ENCODE peak calls at places on chromosomes 13 and 19, in four cellular contexts. Z is brain microvascular endothelial cell, V is heart right ventricle, X is suprapubic skin. J is an unnamed sample.

GRCh38 chr13:79548886-79549285 is 67.9 kb downstream of the NDFIP2 start:
- DNase-seq in X (no peak), V (no peak), Z (no peak), J (no peak)

GRCh38 chr19:5718579-5719273 is 1.2 kb downstream of the LONP1 start:
- DNase-seq in V (no peak), Z (peak), X (no peak), J (no peak)

GRCh38 chr13:98656223-98656622 is 79.3 kb upstream of the STK24 start:
- DNase-seq in Z (no peak), V (no peak), X (no peak), J (no peak)

GRCh38 chr13:92196566-92197256 is 798.3 kb downstream of the GPC5 start:
- DNase-seq in X (no peak), Z (peak), V (no peak), J (no peak)

GRCh38 chr19:48806818-48807589 is 3.8 kb downstream of the BCAT2 start:
- DNase-seq in X (no peak), V (no peak), Z (no peak), J (no peak)

GRCh38 chr19:23384166-23384565 is 11.1 kb downstream of the ZNF91 start:
- DNase-seq in V (no peak), Z (no peak), X (no peak), J (no peak)

GRCh38 chr19:13689050-13689449 is 75.3 kb upstream of the MRI1 start:
- DNase-seq in X (no peak), V (no peak), Z (peak), J (no peak)

GRCh38 chr19:11787536-11787935 is 10.8 kb upstream of the ZNF491 start:
- DNase-seq in Z (no peak), X (no peak), V (no peak), J (no peak)

GRCh38 chr19:23762548-23762883 is 3.8 kb upstream of the ZNF681 start:
- DNase-seq in V (no peak), X (no peak), Z (no peak), J (no peak)

GRCh38 chr19:6705931-6706632 is 14.4 kb downstream of the C3 start:
- DNase-seq in Z (no peak), V (no peak), X (no peak), J (no peak)

GRCh38 chr13:106275441-106276032 is 259.9 kb downstream of the EFNB2 start:
- DNase-seq in V (no peak), Z (no peak), X (no peak), J (no peak)

GRCh38 chr13:114134944-114135610 is 2.7 kb upstream of the RASA3 start:
- DNase-seq in V (no peak), X (no peak), Z (no peak), J (no peak)

GRCh38 chr13:49540552-49540951 is 44.8 kb downstream of the PHF11 start:
- DNase-seq in Z (no peak), X (no peak), V (no peak), J (no peak)

GRCh38 chr19:1767464-1767933 is 14.2 kb downstream of the ONECUT3 start:
- DNase-seq in X (no peak), Z (no peak), V (peak), J (no peak)

GRCh38 chr19:54889566-54889965 is 15.5 kb downstream of the FCAR start:
- DNase-seq in V (no peak), X (no peak), Z (no peak), J (no peak)

GRCh38 chr13:88005188-88005587 is 334.0 kb downstream of the SLITRK5 start:
- DNase-seq in X (no peak), V (no peak), Z (no peak), J (no peak)

GRCh38 chr13:106407338-106407737 is 128.1 kb downstream of the EFNB2 start:
- DNase-seq in V (no peak), X (no peak), Z (no peak), J (no peak)

GRCh38 chr13:98405107-98405571 is 171.8 kb downstream of the STK24 start:
- DNase-seq in X (no peak), V (no peak), Z (no peak), J (no peak)

GRCh38 chr13:50893211-50893852 is 16.3 kb upstream of the RNASEH2B start:
- DNase-seq in V (no peak), X (no peak), Z (no peak), J (no peak)

GRCh38 chr13:112903606-112904195 is 65.3 kb upstream of the MCF2L start:
- DNase-seq in Z (no peak), X (peak), V (no peak), J (no peak)

GRCh38 chr13:30235206-30235605 is 72.1 kb downstream of the KATNAL1 start:
- DNase-seq in Z (no peak), V (no peak), X (no peak), J (no peak)

GRCh38 chr13:106318941-106319411 is 216.5 kb downstream of the EFNB2 start:
- DNase-seq in X (no peak), Z (peak), V (no peak), J (no peak)

GRCh38 chr13:41458187-41458938 is 1.0 kb downstream of the RGCC start:
- DNase-seq in Z (no peak), X (peak), V (peak), J (no peak)

GRCh38 chr19:18537431-18537830 is 5.9 kb downstream of the FKBP8 start:
- DNase-seq in X (no peak), Z (no peak), V (no peak), J (no peak)

GRCh38 chr13:110326263-110326904 is 19.3 kb downstream of the COL4A2 start:
- DNase-seq in V (no peak), Z (no peak), X (no peak), J (peak)
- H3K27ac ChIP-seq in V (peak), Z (peak), X (no peak), J (peak)

DNA sequence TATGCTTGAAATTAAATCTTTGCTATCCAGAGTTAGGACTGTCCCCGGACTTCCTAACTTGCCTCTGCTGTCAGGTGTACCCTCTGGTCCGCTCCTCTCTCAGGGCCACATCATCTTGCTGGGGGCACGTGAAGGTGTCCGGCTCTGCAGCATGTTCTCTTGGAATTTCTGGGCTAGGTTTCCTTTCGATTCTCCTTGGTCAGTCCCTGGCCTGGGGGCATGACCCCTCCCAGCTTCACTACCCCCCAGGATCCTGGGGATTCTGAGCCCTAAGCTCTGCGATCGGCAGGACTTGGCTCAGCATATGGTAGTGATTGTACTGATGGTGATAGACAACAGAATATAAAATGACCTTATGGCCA is 5.1 kb upstream of the GPI start:
- DNase-seq in V (no peak), Z (no peak), X (no peak), J (no peak)
- H3K4me3 ChIP-seq in V (peak), Z (no peak), X (peak), J (peak)

DNA sequence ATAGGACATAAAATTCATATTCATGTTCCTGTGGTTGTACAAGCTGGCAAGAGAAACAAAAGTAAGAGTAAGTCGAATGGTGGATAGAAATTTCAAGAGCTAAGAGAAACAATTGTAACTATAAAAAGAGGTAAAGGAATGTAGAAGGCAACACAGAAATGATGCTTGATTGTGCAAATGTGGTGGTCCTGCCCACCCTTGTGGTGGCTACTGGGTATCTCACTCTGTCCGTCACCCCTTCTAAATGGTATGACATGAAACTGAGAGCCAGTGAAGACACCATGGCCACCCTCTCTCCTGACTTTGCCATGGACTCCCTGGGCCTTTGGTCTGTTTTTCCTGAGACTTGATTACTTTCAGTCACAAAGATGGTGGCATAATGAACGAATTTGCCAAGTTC is 925.9 kb upstream of the SLITRK6 start:
- DNase-seq in X (no peak), Z (no peak), V (no peak), J (no peak)
- TF ChIP-seq CTCF in X (no peak), Z (peak), V (no peak), J (no peak)

DNA sequence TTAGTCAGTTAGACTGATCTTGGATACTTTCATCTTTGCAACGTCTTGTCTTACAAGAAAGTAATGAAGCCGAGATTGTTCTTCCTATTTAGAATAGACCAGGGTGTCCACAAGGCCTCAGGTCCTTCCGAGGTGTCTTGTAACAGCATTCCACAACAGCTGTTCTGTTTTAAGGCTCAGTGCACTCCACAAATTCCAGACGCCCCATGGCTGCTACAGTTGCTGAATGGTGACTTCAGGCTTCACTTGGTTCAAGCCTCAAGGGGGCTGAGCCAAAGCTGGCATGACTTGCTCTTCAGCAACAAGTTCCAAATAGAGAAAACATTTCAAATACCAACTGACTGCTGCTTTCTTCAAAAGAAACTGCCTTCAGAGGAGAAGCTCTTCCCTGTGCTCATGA is 143.4 kb downstream of the SHISA2 start:
- DNase-seq in Z (no peak), V (no peak), X (no peak), J (no peak)
- H3K27ac ChIP-seq in Z (no peak), V (no peak), X (no peak), J (no peak)

DNA sequence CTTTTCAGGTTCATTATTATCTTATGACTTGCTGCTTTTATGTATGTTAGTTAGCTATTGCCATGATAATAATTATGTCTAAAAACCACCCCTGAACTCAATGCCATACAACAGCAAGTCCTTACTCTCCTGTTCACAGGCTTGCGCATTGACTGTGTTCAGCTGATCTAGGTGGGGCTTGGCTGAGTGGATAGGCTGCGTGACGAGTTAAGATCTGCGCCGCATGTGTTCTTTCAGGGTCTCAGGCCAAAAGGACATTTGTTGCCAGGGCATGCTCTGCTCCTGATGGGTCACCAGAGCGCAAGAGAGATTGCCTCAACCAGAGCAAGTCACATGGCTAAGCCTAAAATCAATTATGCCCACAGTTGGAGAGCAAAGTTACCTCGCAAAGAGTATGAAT is 859 bp downstream of the ZNF568 start:
- DNase-seq in V (no peak), X (no peak), Z (peak), J (no peak)
- H3K4me3 ChIP-seq in V (peak), X (peak), Z (peak), J (peak)

DNA sequence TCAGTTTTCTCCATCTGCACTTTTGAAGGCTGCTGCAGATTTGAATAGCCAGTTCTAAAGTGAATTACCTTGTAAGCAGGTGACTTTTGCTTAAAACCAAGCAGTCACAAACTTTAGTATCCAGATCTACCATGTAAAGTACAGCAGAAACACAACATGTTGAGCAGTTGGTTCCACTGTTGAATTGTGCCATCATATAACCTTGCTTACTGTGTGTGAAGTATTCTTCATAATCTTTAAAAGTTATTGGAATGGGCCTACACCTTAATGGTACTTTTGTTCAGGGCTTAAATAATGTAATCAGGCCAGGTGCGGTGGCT is 23.2 kb upstream of the MTUS2 start:
- DNase-seq in Z (no peak), V (no peak), X (no peak), J (no peak)
- TF ChIP-seq CTCF in Z (no peak), V (no peak), X (no peak), J (no peak)

DNA sequence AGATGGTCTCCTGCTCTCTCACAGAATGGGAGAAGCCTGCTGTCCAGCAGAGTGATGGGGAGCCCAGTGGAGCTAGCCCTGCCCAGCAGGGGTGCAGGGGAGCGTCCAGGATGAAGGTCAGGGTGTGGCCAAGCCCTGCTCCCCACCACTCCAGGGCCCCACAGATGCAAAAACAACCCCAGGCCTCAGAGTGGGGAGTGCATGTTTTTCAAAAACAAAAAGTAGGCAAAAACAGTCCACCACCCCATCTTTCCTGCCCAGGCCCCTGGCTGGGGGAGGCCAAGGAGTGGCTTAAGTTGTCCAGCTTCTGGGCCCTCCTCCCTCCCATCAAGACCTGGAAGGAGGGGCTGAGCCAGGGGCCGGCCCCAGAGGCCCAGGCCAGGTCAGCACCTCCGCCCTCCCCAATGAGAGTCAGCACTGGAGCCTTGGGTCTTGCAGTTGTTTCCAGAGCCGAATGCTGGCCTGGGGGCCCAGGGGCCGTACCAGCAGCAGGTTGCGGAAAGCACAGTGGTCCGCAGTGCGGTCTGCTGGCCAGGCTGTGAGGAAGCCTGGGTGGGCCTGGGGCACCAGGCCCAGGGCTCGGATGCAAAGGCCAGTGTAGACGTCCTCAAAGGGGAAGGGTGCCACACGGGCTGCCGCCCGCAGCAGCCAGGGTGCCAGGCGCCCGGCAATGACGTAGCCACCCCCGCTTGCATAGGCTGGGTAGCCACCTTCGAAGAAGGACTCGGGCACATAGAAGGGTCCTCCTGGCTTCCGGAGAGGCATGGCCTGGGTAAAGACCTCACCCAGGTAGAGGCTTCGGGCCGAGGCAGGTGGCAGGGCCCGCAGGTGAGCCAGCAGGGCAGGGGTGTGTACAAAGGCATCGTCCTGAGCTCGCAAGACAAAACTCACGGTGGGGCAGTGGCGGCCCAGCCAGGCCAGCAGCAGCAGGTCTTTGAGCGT is 1.7 kb downstream of the B3GNT8 start:
- DNase-seq in Z (no peak), X (peak), V (no peak), J (no peak)
- H3K27ac ChIP-seq in Z (no peak), X (no peak), V (peak), J (no peak)

J was measured in coronary artery.